ENCODE peak calls at places on chromosomes 5 and 9, in six cellular contexts. N is A172, S is anterior cingulate cortex, Z is HEK293T, E is ureter, F is cardiac muscle cell. R is an unnamed sample.
A peak's percentile ranks its signal among the peaks of the same experiment; 100 is the strongest.

GRCh38 chr9:127783111-127783621 is 2.7 kb upstream of the CDK9 start:
- DNase-seq in N (no peak), S (no peak), Z (no peak), E (no peak), F (no peak), R (peak; percentile 57)

GRCh38 chr9:100602302-100602930 is 24.5 kb downstream of the CAVIN4 start:
- DNase-seq in N (peak; percentile 71), S (no peak), Z (peak; percentile 56), E (no peak), F (peak; percentile 65), R (no peak)

GRCh38 chr9:79263666-79264460 is 307.9 kb upstream of the TLE4 start:
- DNase-seq in N (peak; percentile 66), S (no peak), Z (peak; percentile 83), E (no peak), F (no peak), R (no peak)

GRCh38 chr5:39521098-39521860 is 96.5 kb upstream of the DAB2 start:
- DNase-seq in N (no peak), S (no peak), Z (no peak), E (no peak), F (no peak), R (no peak)

GRCh38 chr5:6365977-6366590 is 12.3 kb downstream of the MED10 start:
- DNase-seq in N (no peak), S (no peak), Z (no peak), E (peak; percentile 23), F (no peak), R (peak; percentile 8)

GRCh38 chr9:6562194-6562593 is 83.3 kb downstream of the GLDC start:
- DNase-seq in N (no peak), S (no peak), Z (no peak), E (no peak), F (no peak), R (no peak)

GRCh38 chr9:6584881-6585597 is 60.5 kb downstream of the GLDC start:
- DNase-seq in N (peak; percentile 29), S (no peak), Z (no peak), E (no peak), F (peak; percentile 60), R (no peak)

GRCh38 chr5:29367176-29367833 is 1826.2 kb upstream of the CDH6 start:
- DNase-seq in N (no peak), S (no peak), Z (no peak), E (no peak), F (no peak), R (no peak)

GRCh38 chr9:13144176-13144820 is 135.2 kb downstream of the MPDZ start:
- DNase-seq in N (no peak), S (no peak), Z (no peak), E (no peak), F (no peak), R (no peak)

GRCh38 chr5:5688194-5688924 is 265.9 kb downstream of the ICE1 start:
- DNase-seq in N (no peak), S (no peak), Z (no peak), E (no peak), F (no peak), R (no peak)

GRCh38 chr9:20343325-20343724 is 279.0 kb downstream of the MLLT3 start:
- DNase-seq in N (no peak), S (no peak), Z (no peak), E (no peak), F (no peak), R (no peak)

GRCh38 chr9:27787941-27788340 is 214.7 kb upstream of the C9orf72 start:
- DNase-seq in N (no peak), S (no peak), Z (no peak), E (no peak), F (peak; percentile 50), R (no peak)

GRCh38 chr5:31186672-31187267 is 6.7 kb upstream of the CDH6 start:
- DNase-seq in N (peak; percentile 44), S (no peak), Z (peak; percentile 27), E (no peak), F (peak; percentile 61), R (no peak)

GRCh38 chr5:127298623-127299022 is 8.0 kb downstream of the MEGF10 start:
- DNase-seq in N (no peak), S (peak; percentile 62), Z (no peak), E (no peak), F (no peak), R (no peak)

GRCh38 chr9:123680382-123680781 is 249.5 kb downstream of the DENND1A start:
- DNase-seq in N (no peak), S (no peak), Z (no peak), E (no peak), F (no peak), R (no peak)

R was measured in stomach.